ENCODE peak calls at places on chromosomes 7 and 10, in six cellular contexts. One of them, this sample, is unnamed.
A peak's percentile ranks its signal among the peaks of the same experiment; 100 is the strongest.

GRCh38 chr7:76424413-76425111 is at the start of gene ZP3:
- DNase-seq in GM13977: peak; percentile 44
- DNase-seq in activated CD8-positive, alpha-beta memory T cell treated with anti-CD3 and anti-CD28 coated beads for 24 hours: no peak
- DNase-seq in right atrium auricular region: no peak
- DNase-seq in SIG-M5: no peak
- DNase-seq in AG09309: no peak
- DNase-seq in this sample: no peak

GRCh38 chr7:157670490-157671357 is 333.9 kb downstream of the DNAJB6 start:
- DNase-seq in GM13977: no peak
- DNase-seq in activated CD8-positive, alpha-beta memory T cell treated with anti-CD3 and anti-CD28 coated beads for 24 hours: no peak
- DNase-seq in right atrium auricular region: no peak
- DNase-seq in SIG-M5: no peak
- DNase-seq in AG09309: no peak
- DNase-seq in this sample: no peak

GRCh38 chr10:110175406-110175805 is 32.0 kb upstream of the MXI1 start:
- DNase-seq in GM13977: no peak
- DNase-seq in activated CD8-positive, alpha-beta memory T cell treated with anti-CD3 and anti-CD28 coated beads for 24 hours: no peak
- DNase-seq in right atrium auricular region: no peak
- DNase-seq in SIG-M5: no peak
- DNase-seq in AG09309: no peak
- DNase-seq in this sample: no peak

GRCh38 chr10:124099603-124100002 is 6.2 kb upstream of the CHST15 start:
- DNase-seq in GM13977: peak; percentile 46
- DNase-seq in activated CD8-positive, alpha-beta memory T cell treated with anti-CD3 and anti-CD28 coated beads for 24 hours: no peak
- DNase-seq in right atrium auricular region: no peak
- DNase-seq in SIG-M5: no peak
- DNase-seq in AG09309: no peak
- DNase-seq in this sample: no peak

GRCh38 chr10:78913219-78914059 is 155.3 kb upstream of the ZMIZ1 start:
- DNase-seq in GM13977: no peak
- DNase-seq in activated CD8-positive, alpha-beta memory T cell treated with anti-CD3 and anti-CD28 coated beads for 24 hours: no peak
- DNase-seq in right atrium auricular region: no peak
- DNase-seq in SIG-M5: no peak
- DNase-seq in AG09309: no peak
- DNase-seq in this sample: no peak

GRCh38 chr7:47830015-47830414 is 118.3 kb downstream of the PKD1L1 start:
- DNase-seq in GM13977: no peak
- DNase-seq in activated CD8-positive, alpha-beta memory T cell treated with anti-CD3 and anti-CD28 coated beads for 24 hours: no peak
- DNase-seq in right atrium auricular region: no peak
- DNase-seq in SIG-M5: no peak
- DNase-seq in AG09309: no peak
- DNase-seq in this sample: no peak

GRCh38 chr10:69425513-69426298 is 9.0 kb upstream of the TACR2 start:
- DNase-seq in GM13977: no peak
- DNase-seq in activated CD8-positive, alpha-beta memory T cell treated with anti-CD3 and anti-CD28 coated beads for 24 hours: no peak
- DNase-seq in right atrium auricular region: no peak
- DNase-seq in SIG-M5: no peak
- DNase-seq in AG09309: no peak
- DNase-seq in this sample: no peak

GRCh38 chr10:105681051-105681450 is 1040.0 kb downstream of the SORCS3 start:
- DNase-seq in GM13977: no peak
- DNase-seq in activated CD8-positive, alpha-beta memory T cell treated with anti-CD3 and anti-CD28 coated beads for 24 hours: no peak
- DNase-seq in right atrium auricular region: no peak
- DNase-seq in SIG-M5: no peak
- DNase-seq in AG09309: no peak
- DNase-seq in this sample: no peak

GRCh38 chr10:133251388-133252222 is 13.9 kb downstream of the VENTX start:
- DNase-seq in GM13977: no peak
- DNase-seq in activated CD8-positive, alpha-beta memory T cell treated with anti-CD3 and anti-CD28 coated beads for 24 hours: no peak
- DNase-seq in right atrium auricular region: no peak
- DNase-seq in SIG-M5: no peak
- DNase-seq in AG09309: no peak
- DNase-seq in this sample: no peak

GRCh38 chr7:7595451-7595850 is 28.8 kb downstream of the MIOS start:
- DNase-seq in GM13977: no peak
- DNase-seq in activated CD8-positive, alpha-beta memory T cell treated with anti-CD3 and anti-CD28 coated beads for 24 hours: no peak
- DNase-seq in right atrium auricular region: no peak
- DNase-seq in SIG-M5: no peak
- DNase-seq in AG09309: peak; percentile 3
- DNase-seq in this sample: peak; percentile 16

GRCh38 chr10:33661580-33662269 is 327.3 kb upstream of the NRP1 start:
- DNase-seq in GM13977: no peak
- DNase-seq in activated CD8-positive, alpha-beta memory T cell treated with anti-CD3 and anti-CD28 coated beads for 24 hours: no peak
- DNase-seq in right atrium auricular region: peak; percentile 80
- DNase-seq in SIG-M5: peak; percentile 45
- DNase-seq in AG09309: peak; percentile 80
- DNase-seq in this sample: peak; percentile 31

GRCh38 chr7:15628876-15629275 is 57.6 kb downstream of the MEOX2 start:
- DNase-seq in GM13977: no peak
- DNase-seq in activated CD8-positive, alpha-beta memory T cell treated with anti-CD3 and anti-CD28 coated beads for 24 hours: no peak
- DNase-seq in right atrium auricular region: no peak
- DNase-seq in SIG-M5: no peak
- DNase-seq in AG09309: peak; percentile 7
- DNase-seq in this sample: no peak

GRCh38 chr10:33441561-33441960 is 107.1 kb upstream of the NRP1 start:
- DNase-seq in GM13977: no peak
- DNase-seq in activated CD8-positive, alpha-beta memory T cell treated with anti-CD3 and anti-CD28 coated beads for 24 hours: no peak
- DNase-seq in right atrium auricular region: no peak
- DNase-seq in SIG-M5: no peak
- DNase-seq in AG09309: no peak
- DNase-seq in this sample: no peak

GRCh38 chr10:102121739-102122372 is 1.7 kb upstream of the LDB1 start:
- DNase-seq in GM13977: no peak
- DNase-seq in activated CD8-positive, alpha-beta memory T cell treated with anti-CD3 and anti-CD28 coated beads for 24 hours: peak; percentile 53
- DNase-seq in right atrium auricular region: no peak
- DNase-seq in SIG-M5: no peak
- DNase-seq in AG09309: no peak
- DNase-seq in this sample: no peak

GRCh38 chr7:11750191-11750590 is 81.8 kb downstream of the THSD7A start:
- DNase-seq in GM13977: no peak
- DNase-seq in activated CD8-positive, alpha-beta memory T cell treated with anti-CD3 and anti-CD28 coated beads for 24 hours: no peak
- DNase-seq in right atrium auricular region: no peak
- DNase-seq in SIG-M5: no peak
- DNase-seq in AG09309: no peak
- DNase-seq in this sample: no peak

GRCh38 chr7:152909683-152910544 is 150.4 kb downstream of the ACTR3B start:
- DNase-seq in GM13977: no peak
- DNase-seq in activated CD8-positive, alpha-beta memory T cell treated with anti-CD3 and anti-CD28 coated beads for 24 hours: no peak
- DNase-seq in right atrium auricular region: no peak
- DNase-seq in SIG-M5: no peak
- DNase-seq in AG09309: no peak
- DNase-seq in this sample: no peak

GRCh38 chr7:133354546-133355324 is 101.9 kb downstream of the EXOC4 start:
- DNase-seq in GM13977: no peak
- DNase-seq in activated CD8-positive, alpha-beta memory T cell treated with anti-CD3 and anti-CD28 coated beads for 24 hours: no peak
- DNase-seq in right atrium auricular region: no peak
- DNase-seq in SIG-M5: no peak
- DNase-seq in AG09309: peak; percentile 21
- DNase-seq in this sample: no peak

GRCh38 chr7:158802535-158803199 is 26.6 kb downstream of the ESYT2 start:
- DNase-seq in GM13977: no peak
- DNase-seq in activated CD8-positive, alpha-beta memory T cell treated with anti-CD3 and anti-CD28 coated beads for 24 hours: no peak
- DNase-seq in right atrium auricular region: no peak
- DNase-seq in SIG-M5: no peak
- DNase-seq in AG09309: no peak
- DNase-seq in this sample: no peak

GRCh38 chr10:110057461-110057860 is 49.7 kb downstream of the ADD3 start:
- DNase-seq in GM13977: no peak
- DNase-seq in activated CD8-positive, alpha-beta memory T cell treated with anti-CD3 and anti-CD28 coated beads for 24 hours: no peak
- DNase-seq in right atrium auricular region: no peak
- DNase-seq in SIG-M5: no peak
- DNase-seq in AG09309: peak; percentile 37
- DNase-seq in this sample: no peak

GRCh38 chr7:38881015-38881414 is 28.0 kb downstream of the VPS41 start:
- DNase-seq in GM13977: no peak
- DNase-seq in activated CD8-positive, alpha-beta memory T cell treated with anti-CD3 and anti-CD28 coated beads for 24 hours: no peak
- DNase-seq in right atrium auricular region: no peak
- DNase-seq in SIG-M5: no peak
- DNase-seq in AG09309: no peak
- DNase-seq in this sample: no peak

GRCh38 chr10:48531486-48531885 is 73.4 kb downstream of the ARHGAP22 start:
- DNase-seq in GM13977: no peak
- DNase-seq in activated CD8-positive, alpha-beta memory T cell treated with anti-CD3 and anti-CD28 coated beads for 24 hours: no peak
- DNase-seq in right atrium auricular region: no peak
- DNase-seq in SIG-M5: no peak
- DNase-seq in AG09309: no peak
- DNase-seq in this sample: no peak

GRCh38 chr7:129247087-129247486 is 22.3 kb downstream of the AHCYL2 start:
- DNase-seq in GM13977: no peak
- DNase-seq in activated CD8-positive, alpha-beta memory T cell treated with anti-CD3 and anti-CD28 coated beads for 24 hours: no peak
- DNase-seq in right atrium auricular region: no peak
- DNase-seq in SIG-M5: no peak
- DNase-seq in AG09309: no peak
- DNase-seq in this sample: no peak

GRCh38 chr10:33719005-33719703 is 384.7 kb upstream of the NRP1 start:
- DNase-seq in GM13977: no peak
- DNase-seq in activated CD8-positive, alpha-beta memory T cell treated with anti-CD3 and anti-CD28 coated beads for 24 hours: no peak
- DNase-seq in right atrium auricular region: no peak
- DNase-seq in SIG-M5: no peak
- DNase-seq in AG09309: no peak
- DNase-seq in this sample: no peak

GRCh38 chr10:100485336-100485735 is 22.5 kb downstream of the WNT8B start:
- DNase-seq in GM13977: no peak
- DNase-seq in activated CD8-positive, alpha-beta memory T cell treated with anti-CD3 and anti-CD28 coated beads for 24 hours: no peak
- DNase-seq in right atrium auricular region: no peak
- DNase-seq in SIG-M5: no peak
- DNase-seq in AG09309: no peak
- DNase-seq in this sample: no peak

GRCh38 chr7:40884226-40884625 is 749.4 kb downstream of the SUGCT start:
- DNase-seq in GM13977: no peak
- DNase-seq in activated CD8-positive, alpha-beta memory T cell treated with anti-CD3 and anti-CD28 coated beads for 24 hours: no peak
- DNase-seq in right atrium auricular region: no peak
- DNase-seq in SIG-M5: no peak
- DNase-seq in AG09309: no peak
- DNase-seq in this sample: peak; percentile 64

GRCh38 chr10:86306628-86307278 is 59.8 kb downstream of the GRID1 start:
- DNase-seq in GM13977: peak; percentile 46
- DNase-seq in activated CD8-positive, alpha-beta memory T cell treated with anti-CD3 and anti-CD28 coated beads for 24 hours: no peak
- DNase-seq in right atrium auricular region: no peak
- DNase-seq in SIG-M5: no peak
- DNase-seq in AG09309: no peak
- DNase-seq in this sample: no peak

GRCh38 chr10:59627366-59628018 is 82.2 kb downstream of the SLC16A9 start:
- DNase-seq in GM13977: no peak
- DNase-seq in activated CD8-positive, alpha-beta memory T cell treated with anti-CD3 and anti-CD28 coated beads for 24 hours: no peak
- DNase-seq in right atrium auricular region: no peak
- DNase-seq in SIG-M5: no peak
- DNase-seq in AG09309: no peak
- DNase-seq in this sample: no peak

GRCh38 chr10:109866168-109866994 is 56.9 kb downstream of the XPNPEP1 start:
- DNase-seq in GM13977: no peak
- DNase-seq in activated CD8-positive, alpha-beta memory T cell treated with anti-CD3 and anti-CD28 coated beads for 24 hours: no peak
- DNase-seq in right atrium auricular region: peak; percentile 58
- DNase-seq in SIG-M5: no peak
- DNase-seq in AG09309: no peak
- DNase-seq in this sample: no peak

GRCh38 chr7:131648491-131648890 is 92.1 kb upstream of the PODXL start:
- DNase-seq in GM13977: no peak
- DNase-seq in activated CD8-positive, alpha-beta memory T cell treated with anti-CD3 and anti-CD28 coated beads for 24 hours: no peak
- DNase-seq in right atrium auricular region: no peak
- DNase-seq in SIG-M5: no peak
- DNase-seq in AG09309: no peak
- DNase-seq in this sample: no peak

GRCh38 chr7:57821438-57822382 is 371.7 kb downstream of the ZNF716 start:
- DNase-seq in GM13977: no peak
- DNase-seq in activated CD8-positive, alpha-beta memory T cell treated with anti-CD3 and anti-CD28 coated beads for 24 hours: no peak
- DNase-seq in right atrium auricular region: no peak
- DNase-seq in SIG-M5: no peak
- DNase-seq in AG09309: no peak
- DNase-seq in this sample: no peak

GRCh38 chr7:83469076-83469475 is 179.9 kb downstream of the SEMA3E start:
- DNase-seq in GM13977: no peak
- DNase-seq in activated CD8-positive, alpha-beta memory T cell treated with anti-CD3 and anti-CD28 coated beads for 24 hours: no peak
- DNase-seq in right atrium auricular region: no peak
- DNase-seq in SIG-M5: no peak
- DNase-seq in AG09309: peak; percentile 28
- DNase-seq in this sample: peak; percentile 51

GRCh38 chr10:47031251-47031952 is 120.2 kb downstream of the PTPN20 start:
- DNase-seq in GM13977: no peak
- DNase-seq in activated CD8-positive, alpha-beta memory T cell treated with anti-CD3 and anti-CD28 coated beads for 24 hours: peak; percentile 40
- DNase-seq in right atrium auricular region: peak; percentile 55
- DNase-seq in SIG-M5: no peak
- DNase-seq in AG09309: no peak
- DNase-seq in this sample: no peak

GRCh38 chr7:78099715-78100477 is 301.3 kb downstream of the PHTF2 start:
- DNase-seq in GM13977: no peak
- DNase-seq in activated CD8-positive, alpha-beta memory T cell treated with anti-CD3 and anti-CD28 coated beads for 24 hours: no peak
- DNase-seq in right atrium auricular region: no peak
- DNase-seq in SIG-M5: no peak
- DNase-seq in AG09309: peak; percentile 84
- DNase-seq in this sample: peak; percentile 81

GRCh38 chr7:6618621-6619020 is 3.2 kb downstream of the ZNF853 start:
- DNase-seq in GM13977: no peak
- DNase-seq in activated CD8-positive, alpha-beta memory T cell treated with anti-CD3 and anti-CD28 coated beads for 24 hours: no peak
- DNase-seq in right atrium auricular region: no peak
- DNase-seq in SIG-M5: no peak
- DNase-seq in AG09309: no peak
- DNase-seq in this sample: no peak

GRCh38 chr7:101832205-101832631 is 14.8 kb downstream of the CUX1 start:
- DNase-seq in GM13977: no peak
- DNase-seq in activated CD8-positive, alpha-beta memory T cell treated with anti-CD3 and anti-CD28 coated beads for 24 hours: no peak
- DNase-seq in right atrium auricular region: no peak
- DNase-seq in SIG-M5: no peak
- DNase-seq in AG09309: no peak
- DNase-seq in this sample: no peak

GRCh38 chr7:157272351-157273207 is 64.2 kb upstream of the DNAJB6 start:
- DNase-seq in GM13977: peak; percentile 21
- DNase-seq in activated CD8-positive, alpha-beta memory T cell treated with anti-CD3 and anti-CD28 coated beads for 24 hours: no peak
- DNase-seq in right atrium auricular region: no peak
- DNase-seq in SIG-M5: no peak
- DNase-seq in AG09309: no peak
- DNase-seq in this sample: no peak